ENCODE peak calls at places on chromosomes 6 and 20, in six cellular contexts. E, N, L, V, O and H are unnamed samples.

GRCh38 chr20:15918631-15919030 is 654.6 kb downstream of the KIF16B start:
- DNase-seq in E (no peak), N (no peak), L (no peak), V (no peak), O (no peak), H (no peak)

GRCh38 chr20:2695206-2695983 is 2.8 kb downstream of the EBF4 start:
- DNase-seq in E (no peak), N (no peak), L (no peak), V (no peak), O (no peak), H (no peak)

GRCh38 chr6:154412106-154412820 is 55.7 kb upstream of the IPCEF1 start:
- DNase-seq in E (no peak), N (no peak), L (no peak), V (no peak), O (no peak), H (no peak)

GRCh38 chr6:20377623-20378265 is 23.9 kb upstream of the E2F3 start:
- DNase-seq in E (no peak), N (peak), L (peak), V (no peak), O (no peak), H (no peak)

GRCh38 chr20:40803381-40803780 is 114.3 kb upstream of the MAFB start:
- DNase-seq in E (no peak), N (no peak), L (no peak), V (no peak), O (no peak), H (no peak)

GRCh38 chr6:14739830-14740229 is 506.0 kb upstream of the JARID2 start:
- DNase-seq in E (no peak), N (no peak), L (no peak), V (no peak), O (no peak), H (no peak)

GRCh38 chr20:38191654-38192053 is 26.6 kb upstream of the TGM2 start:
- DNase-seq in E (no peak), N (no peak), L (no peak), V (no peak), O (no peak), H (no peak)

GRCh38 chr20:51249781-51250180 is 226.9 kb upstream of the KCNG1 start:
- DNase-seq in E (no peak), N (no peak), L (no peak), V (no peak), O (no peak), H (no peak)

GRCh38 chr6:150685860-150686259 is 86.2 kb downstream of the PLEKHG1 start:
- DNase-seq in E (peak), N (peak), L (no peak), V (peak), O (peak), H (peak)

GRCh38 chr6:24228681-24229255 is 102.8 kb downstream of the NRSN1 start:
- DNase-seq in E (no peak), N (peak), L (no peak), V (no peak), O (no peak), H (peak)

GRCh38 chr6:135904666-135905065 is 53.2 kb downstream of the PDE7B start:
- DNase-seq in E (no peak), N (peak), L (no peak), V (no peak), O (no peak), H (no peak)